ENCODE peak calls at places on chromosomes 13 and 19, in eight cellular contexts. R is hepatocyte, A is MM.1S, Q is GM23248, C is GM23338, V is HCT116, T is PC-3, X is OCI-LY7. G is an unnamed sample. For H3K4me1, the result is how much of the 10 kb centered on the place peaks cover.

GRCh38 chr13:44188257-44188656 is 185.4 kb upstream of the SERP2 start:
- DNase-seq in Q (peak), V (peak), X (no peak), T (peak), A (no peak), R (no peak), C (no peak), G (no peak)

GRCh38 chr13:61477619-61478018 is 62.0 kb upstream of the PCDH20 start:
- DNase-seq in T (no peak), V (no peak), R (no peak), X (no peak), C (no peak), A (no peak), Q (no peak), G (no peak)

GRCh38 chr19:13884726-13885591 is 8.0 kb downstream of the NANOS3 start:
- DNase-seq in V (no peak), R (no peak), T (no peak), X (no peak), A (peak), C (no peak), Q (no peak), G (no peak)

GRCh38 chr13:51275101-51275500 is 52.9 kb downstream of the FAM124A start:
- DNase-seq in A (no peak), R (no peak), Q (no peak), X (no peak), V (no peak), T (no peak), C (no peak), G (no peak)

GRCh38 chr19:8366961-8367326 is 3.0 kb downstream of the ANGPTL4 start:
- DNase-seq in Q (peak), X (no peak), A (no peak), C (no peak), T (no peak), R (no peak), V (no peak), G (no peak)

GRCh38 chr19:583198-583967 is 6.3 kb upstream of the HCN2 start:
- DNase-seq in R (no peak), V (no peak), X (no peak), Q (no peak), C (no peak), A (no peak), T (no peak), G (no peak)

GRCh38 chr13:93260591-93260990 is 34.0 kb downstream of the GPC6 start:
- DNase-seq in R (no peak), C (no peak), T (peak), V (no peak), X (no peak), Q (peak), A (no peak), G (no peak)

GRCh38 chr19:5172859-5173577 is 167.6 kb downstream of the PTPRS start:
- DNase-seq in V (peak), X (no peak), T (peak), Q (peak), A (no peak), C (no peak), R (peak), G (no peak)

GRCh38 chr13:101660711-101661110 is 208.2 kb downstream of the ITGBL1 start:
- DNase-seq in T (no peak), A (no peak), R (no peak), X (no peak), Q (peak), C (no peak), V (no peak), G (no peak)

GRCh38 chr13:43261018-43261417 is 237.6 kb downstream of the DNAJC15 start:
- DNase-seq in Q (peak), R (no peak), T (peak), X (no peak), A (no peak), V (no peak), C (no peak), G (no peak)

GRCh38 chr13:62432295-62432694 is 1016.6 kb upstream of the PCDH20 start:
- DNase-seq in V (no peak), A (no peak), C (no peak), R (no peak), Q (no peak), T (peak), X (no peak), G (no peak)

GRCh38 chr19:41307090-41307875 is 2.7 kb upstream of the CCDC97 start:
- DNase-seq in Q (no peak), A (no peak), R (no peak), X (no peak), V (no peak), T (no peak), C (no peak), G (no peak)

GRCh38 chr19:47417746-47418594 is 1.4 kb downstream of the MEIS3 start:
- DNase-seq in A (no peak), X (no peak), C (peak), R (no peak), T (no peak), Q (peak), V (no peak), G (peak)

GRCh38 chr19:51002542-51003311 is 1.3 kb upstream of the KLK8 start:
- DNase-seq in T (peak), A (peak), C (peak), V (peak), Q (peak), X (peak), R (peak), G (peak)

GRCh38 chr19:40139533-40140287 is 49.0 kb upstream of the ZNF780A start:
- DNase-seq in X (peak), T (peak), A (peak), V (peak), C (peak), R (peak), Q (peak), G (peak)

GRCh38 chr13:40613192-40613818 is 53.1 kb downstream of the FOXO1 start:
- DNase-seq in X (peak), Q (no peak), C (no peak), A (no peak), R (no peak), T (no peak), V (no peak), G (no peak)

GRCh38 chr13:106480511-106480910 is 55.0 kb downstream of the EFNB2 start:
- DNase-seq in A (no peak), X (no peak), Q (no peak), C (no peak), T (no peak), V (no peak), R (no peak), G (no peak)

GRCh38 chr19:14023404-14024235 is 4.3 kb upstream of the RLN3 start:
- DNase-seq in C (peak), R (peak), V (no peak), Q (peak), T (peak), A (no peak), X (no peak), G (peak)

GRCh38 chr13:78478183-78478582 is 125.2 kb downstream of the POU4F1 start:
- DNase-seq in C (peak), T (no peak), V (no peak), Q (no peak), R (no peak), A (no peak), X (no peak), G (peak)

GRCh38 chr19:44587863-44588752 is 25.3 kb upstream of the IGSF23 start:
- DNase-seq in T (peak), C (no peak), Q (peak), X (no peak), R (peak), A (no peak), V (peak), G (no peak)

GRCh38 chr19:50378863-50379236 is 2.6 kb downstream of the NR1H2 start:
- DNase-seq in Q (no peak), A (no peak), V (no peak), T (no peak), R (no peak), X (no peak), C (no peak), G (no peak)

GRCh38 chr13:41458187-41458938 is 1.0 kb downstream of the RGCC start:
- DNase-seq in A (peak), R (peak), Q (peak), V (no peak), X (peak), C (peak), T (peak), G (peak)

GRCh38 chr13:46307554-46307953 is 79.5 kb downstream of the RUBCNL start:
- DNase-seq in A (no peak), T (no peak), V (no peak), Q (peak), C (no peak), X (no peak), R (no peak), G (no peak)

GRCh38 chr19:57807541-57807940 is 7.2 kb downstream of the ZNF552 start:
- DNase-seq in T (no peak), X (no peak), A (no peak), V (no peak), C (no peak), R (no peak), Q (peak), G (no peak)

GRCh38 chr13:97306106-97306505 is 84.0 kb downstream of the MBNL2 start:
- DNase-seq in Q (no peak), T (no peak), R (no peak), V (no peak), A (no peak), X (no peak), C (no peak), G (no peak)

GRCh38 chr13:83056269-83056668 is 826.0 kb downstream of the SLITRK1 start:
- DNase-seq in T (no peak), C (no peak), A (no peak), Q (no peak), X (no peak), R (no peak), V (no peak), G (no peak)

GRCh38 chr13:50198508-50198907 is 183.3 kb downstream of the KCNRG start:
- DNase-seq in R (no peak), X (no peak), T (peak), Q (peak), A (no peak), C (no peak), V (no peak), G (no peak)

GRCh38 chr13:108435393-108436149 is 166.1 kb downstream of the TNFSF13B start:
- DNase-seq in V (no peak), X (no peak), A (no peak), T (no peak), R (no peak), Q (no peak), C (no peak), G (no peak)

GRCh38 chr13:55160911-55161310 is 1979.8 kb upstream of the PRR20A start:
- DNase-seq in T (no peak), R (no peak), Q (no peak), V (no peak), A (no peak), X (no peak), C (no peak), G (no peak)

GRCh38 chr13:29541400-29541799 is 54.1 kb downstream of the SLC7A1 start:
- DNase-seq in T (no peak), X (no peak), C (no peak), Q (no peak), A (no peak), V (no peak), R (no peak), G (no peak)

GRCh38 chr19:41793414-41793727 is 3.0 kb upstream of the CEACAM3 start:
- DNase-seq in C (no peak), T (no peak), Q (no peak), V (no peak), X (no peak), R (no peak), A (no peak), G (no peak)

GRCh38 chr19:11384778-11385129 is 640 bp upstream of the EPOR start:
- DNase-seq in X (no peak), Q (no peak), T (no peak), C (no peak), A (no peak), R (no peak), V (no peak), G (no peak)

GRCh38 chr19:8451885-8452284 is 7.1 kb downstream of the HNRNPM start:
- DNase-seq in C (no peak), V (no peak), X (no peak), T (peak), R (peak), Q (peak), A (no peak), G (peak)

GRCh38 chr13:39565036-39565949 is 37.7 kb downstream of the LHFPL6 start:
- DNase-seq in C (peak), A (no peak), T (peak), R (peak), X (no peak), V (peak), Q (peak), G (peak)

GRCh38 chr19:9139609-9140158 is 513 bp upstream of the ZNF317 start:
- DNase-seq in R (no peak), T (no peak), X (peak), A (no peak), C (no peak), Q (peak), V (no peak), G (no peak)

GRCh38 chr13:72932250-72932649 is 126.6 kb upstream of the KLF5 start:
- DNase-seq in T (no peak), X (no peak), A (no peak), C (no peak), Q (no peak), V (no peak), R (no peak), G (no peak)

GRCh38 chr13:72931311-72931710 is 127.5 kb upstream of the KLF5 start:
- DNase-seq in V (no peak), X (no peak), R (no peak), Q (no peak), T (peak), A (no peak), C (no peak), G (no peak)
- TF ChIP-seq EZH2phosphoT487 in V (no peak), X (no peak), R (no peak), Q (no peak), T (no peak), A (no peak), C (no peak), G (no peak)

GRCh38 chr19:17874423-17875135 is 2.8 kb downstream of the SLC5A5 start:
- DNase-seq in X (no peak), Q (no peak), C (no peak), A (no peak), R (no peak), T (no peak), V (no peak), G (no peak)
- H3K4me1 ChIP-seq in X (under half), Q (under half), C (under half), A (under half), R (under half), T (under half), V (under half), G (under half)

GRCh38 chr19:29546583-29547190 is 20.9 kb downstream of the VSTM2B start:
- DNase-seq in C (no peak), T (no peak), R (peak), X (no peak), A (no peak), V (no peak), Q (no peak), G (no peak)
- TF ChIP-seq EZH2phosphoT487 in C (no peak), T (no peak), R (no peak), X (no peak), A (no peak), V (no peak), Q (no peak), G (no peak)

DNA sequence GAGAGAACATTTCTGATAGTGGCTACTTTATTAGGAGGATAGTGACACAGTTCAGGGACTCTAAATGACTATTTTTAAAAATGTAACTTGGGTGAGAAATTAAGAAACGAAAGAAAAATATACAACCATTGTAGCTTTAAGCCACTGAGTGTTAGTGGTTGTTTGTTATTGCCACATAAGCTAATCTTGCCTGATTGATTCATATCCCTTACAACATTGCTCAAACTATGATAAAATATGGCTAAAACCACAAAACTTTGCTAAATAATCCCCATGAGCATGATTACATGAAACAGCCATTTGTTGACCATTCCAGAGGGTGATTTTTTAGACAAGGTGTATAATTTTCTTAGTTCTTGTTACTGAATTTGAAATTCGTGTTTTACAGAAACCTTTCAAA is 343.4 kb downstream of the SLITRK5 start:
- DNase-seq in A (no peak), C (no peak), V (no peak), R (no peak), X (no peak), T (no peak), Q (no peak), G (no peak)
- H3K4me1 ChIP-seq in A (under half), C (under half), V (under half), R (under half), X (under half), T (under half), Q (under half), G (under half)

DNA sequence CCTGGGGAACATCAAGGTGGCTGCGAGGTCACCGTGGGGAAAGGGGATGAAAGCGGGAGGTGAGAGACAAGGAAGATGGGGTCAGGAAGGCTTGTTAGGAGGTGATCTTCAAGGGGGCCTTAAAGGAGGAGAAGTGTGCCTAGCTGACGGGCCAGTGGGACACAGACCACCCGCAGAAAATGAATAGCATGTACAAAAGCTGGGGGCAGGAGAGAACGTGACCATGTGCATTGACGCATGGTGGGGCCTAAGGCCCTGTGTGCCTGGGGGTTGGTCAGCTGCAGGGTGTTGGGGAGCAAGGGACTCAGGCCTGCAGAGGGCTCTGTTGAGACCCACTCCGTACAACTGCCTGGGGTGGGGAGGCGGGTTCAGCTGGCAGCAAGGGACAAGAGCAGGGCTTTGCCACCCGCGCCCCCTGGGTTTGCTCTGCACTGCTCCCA is 5.9 kb downstream of the RAB8A start:
- DNase-seq in Q (no peak), C (peak), T (no peak), X (peak), A (peak), R (no peak), V (no peak), G (no peak)
- TF ChIP-seq EZH2phosphoT487 in Q (no peak), C (no peak), T (no peak), X (no peak), A (no peak), R (no peak), V (no peak), G (no peak)

DNA sequence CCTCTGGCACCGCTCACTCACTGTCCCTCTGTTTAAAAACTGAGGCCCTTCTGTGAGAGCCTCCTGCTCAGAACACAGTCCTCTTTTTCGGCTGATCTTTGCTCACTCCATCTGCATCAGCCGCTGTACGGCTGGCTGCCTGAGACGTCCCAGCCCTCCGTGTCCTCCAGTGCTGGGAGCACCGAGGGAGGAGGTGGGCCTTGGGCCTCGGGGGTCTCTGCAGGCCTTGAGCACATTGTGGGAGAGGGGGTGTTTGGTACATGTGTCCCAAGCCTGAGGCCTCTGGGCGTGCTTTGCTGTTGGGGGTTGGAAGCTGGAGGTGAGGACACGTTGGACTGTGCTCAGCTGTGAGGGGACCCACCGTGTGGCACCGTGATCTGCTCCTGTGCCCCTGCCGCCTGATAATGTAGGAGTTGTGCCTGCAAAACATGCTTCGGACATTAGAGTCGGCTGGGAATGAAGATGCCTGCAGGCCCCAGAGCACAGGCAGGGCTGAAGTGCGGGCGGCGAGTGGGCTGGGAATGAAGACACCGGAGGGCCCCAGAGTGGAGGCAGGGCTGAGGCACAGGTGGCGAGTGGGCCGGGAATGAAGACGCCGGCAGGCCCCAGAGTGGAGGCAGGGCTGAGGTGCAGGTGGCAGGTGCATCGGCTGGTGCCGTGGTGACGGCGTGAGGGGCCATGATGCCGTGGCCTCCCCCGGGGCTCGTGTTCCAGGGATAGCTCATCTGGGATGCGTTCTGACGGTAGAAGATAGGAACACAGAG is 30.6 kb downstream of the MCF2L start:
- DNase-seq in X (no peak), R (no peak), T (no peak), C (no peak), Q (no peak), V (no peak), A (no peak), G (no peak)
- H3K4me1 ChIP-seq in X (under half), R (under half), T (under half), C (under half), Q (under half), V (under half), A (under half), G (under half)

GRCh38 chr13:73827434-73827833 is 306.8 kb downstream of the KLF12 start:
- DNase-seq in C (no peak), X (no peak), Q (no peak), A (no peak), T (no peak), V (no peak), R (no peak), G (no peak)

GRCh38 chr13:73832203-73832602 is 302.0 kb downstream of the KLF12 start:
- DNase-seq in R (peak), Q (no peak), V (no peak), A (no peak), T (peak), X (no peak), C (no peak), G (peak)

GRCh38 chr13:73833331-73834070 is 300.7 kb downstream of the KLF12 start:
- DNase-seq in C (no peak), X (no peak), A (no peak), T (no peak), V (no peak), Q (peak), R (no peak), G (no peak)

GRCh38 chr13:73825143-73825542 is 309.1 kb downstream of the KLF12 start:
- DNase-seq in C (no peak), V (no peak), A (no peak), X (no peak), T (no peak), R (no peak), Q (no peak), G (no peak)

DNA sequence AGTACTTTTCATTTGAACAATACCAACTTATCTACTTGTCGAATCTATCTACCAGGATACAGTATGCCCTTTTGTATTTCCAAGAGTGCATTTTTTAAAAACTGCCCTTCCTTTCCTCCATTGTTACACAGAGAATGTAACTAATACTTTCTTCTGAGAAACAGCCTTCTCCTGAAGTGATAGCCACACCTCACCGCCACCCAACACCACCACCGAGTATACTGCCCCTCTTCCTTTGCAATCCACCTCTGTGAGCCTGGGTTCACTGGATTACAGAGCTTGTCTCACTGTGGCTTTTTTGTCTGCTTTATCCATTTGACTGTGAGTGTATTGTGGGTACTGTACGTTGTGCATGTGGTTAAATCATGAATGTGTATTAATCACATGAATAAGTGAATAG is 305.4 kb downstream of the KLF12 start:
- DNase-seq in R (no peak), A (no peak), Q (no peak), V (no peak), X (no peak), C (no peak), T (no peak), G (no peak)
- TF ChIP-seq EZH2phosphoT487 in R (no peak), A (no peak), Q (no peak), V (no peak), X (no peak), C (no peak), T (no peak), G (no peak)

GRCh38 chr19:1746401-1747284 is 6.7 kb upstream of the ONECUT3 start:
- DNase-seq in C (no peak), Q (peak), X (no peak), V (peak), R (no peak), T (peak), A (no peak), G (no peak)

GRCh38 chr19:1744822-1745563 is 8.3 kb upstream of the ONECUT3 start:
- DNase-seq in C (no peak), Q (no peak), V (no peak), T (no peak), A (no peak), X (no peak), R (no peak), G (no peak)

GRCh38 chr19:1747285-1748114 is 5.8 kb upstream of the ONECUT3 start:
- DNase-seq in X (no peak), Q (peak), C (peak), V (peak), T (peak), A (no peak), R (peak), G (peak)

GRCh38 chr19:1744133-1744665 is 9.1 kb upstream of the ONECUT3 start:
- DNase-seq in Q (no peak), V (no peak), T (no peak), A (no peak), R (no peak), C (no peak), X (no peak), G (no peak)

GRCh38 chr19:1745589-1746031 is 7.7 kb upstream of the ONECUT3 start:
- DNase-seq in C (peak), V (peak), A (no peak), Q (no peak), T (peak), R (no peak), X (no peak), G (peak)
- H3K4me1 ChIP-seq in C (under half), V (under half), A (under half), Q (under half), T (under half), R (under half), X (under half), G (under half)